ENCODE peak calls at places on chromosomes 16 and 17, in five cellular contexts. F is fibroblast of lung; K is stimulated activated CD8-positive, alpha-beta memory T cell treated with anti-CD3 and anti-CD28 coated beads, Interleukin-7, amount 100 ng/mL, for 1 hour; O is tibial artery; R is WTC11. B is an unnamed sample.
A peak's percentile ranks its signal among the peaks of the same experiment; 100 is the strongest.

GRCh38 chr17:43428524-43428923 is 29.7 kb downstream of the ARL4D start:
- DNase-seq in F (no peak), K (no peak), O (no peak), R (no peak), B (no peak)

GRCh38 chr17:80789356-80789902 is 202.2 kb upstream of the CHMP6 start:
- DNase-seq in F (peak; percentile 96), K (no peak), O (peak; percentile 77), R (no peak), B (no peak)

GRCh38 chr17:80283116-80283852 is 22.6 kb downstream of the RNF213 start:
- DNase-seq in F (no peak), K (no peak), O (no peak), R (no peak), B (no peak)

GRCh38 chr17:58354541-58355216 is 2.7 kb upstream of the SUPT4H1 start:
- DNase-seq in F (no peak), K (no peak), O (no peak), R (no peak), B (no peak)

GRCh38 chr16:89564476-89565255 is 4.2 kb downstream of the RPL13 start:
- DNase-seq in F (no peak), K (no peak), O (no peak), R (peak; percentile 58), B (no peak)

GRCh38 chr17:46770818-46771600 is 47.5 kb downstream of the WNT3 start:
- DNase-seq in F (peak; percentile 17), K (no peak), O (no peak), R (peak; percentile 52), B (peak; percentile 74)

GRCh38 chr16:57216968-57217367 is 28.1 kb upstream of the ARL2BP start:
- DNase-seq in F (no peak), K (no peak), O (no peak), R (no peak), B (no peak)

GRCh38 chr16:25374556-25374955 is 116.9 kb upstream of the ZKSCAN2 start:
- DNase-seq in F (no peak), K (no peak), O (no peak), R (no peak), B (no peak)

GRCh38 chr16:50742521-50743150 is 750 bp downstream of the CYLD start:
- DNase-seq in F (peak; percentile 33), K (no peak), O (peak; percentile 31), R (peak; percentile 25), B (no peak)

GRCh38 chr17:81731271-81731670 is 19.2 kb downstream of the SLC25A10 start:
- DNase-seq in F (no peak), K (no peak), O (no peak), R (no peak), B (no peak)

GRCh38 chr17:8981443-8981842 is 15.9 kb upstream of the PIK3R5 start:
- DNase-seq in F (no peak), K (no peak), O (no peak), R (no peak), B (no peak)

GRCh38 chr16:73369841-73370240 is 321.9 kb upstream of the ZFHX3 start:
- DNase-seq in F (no peak), K (no peak), O (no peak), R (no peak), B (no peak)